ENCODE peak calls at places on chromosomes 4 and X, in seven cellular contexts. I is IMR-90, G is prostate gland, E is stomach, A is spleen, Q is right lobe of liver, D is tibial nerve. Z is an unnamed sample.

GRCh38 chrX:79161655-79162054 is 17.2 kb downstream of the GPR174 start:
- DNase-seq in D (no peak), E (no peak), I (no peak), Q (no peak), G (no peak), A (no peak), Z (no peak)

GRCh38 chr4:12987284-12987683 is 496.9 kb downstream of the RAB28 start:
- DNase-seq in Q (no peak), D (no peak), I (no peak), G (no peak), A (no peak), E (no peak), Z (no peak)

GRCh38 chr4:85905761-85906160 is 430.8 kb downstream of the ARHGAP24 start:
- DNase-seq in Q (no peak), I (no peak), E (no peak), D (no peak), A (no peak), G (no peak), Z (no peak)

GRCh38 chr4:112182604-112183003 is 37.4 kb downstream of the FAM241A start:
- DNase-seq in D (no peak), A (no peak), E (no peak), Q (no peak), I (no peak), G (no peak), Z (no peak)

GRCh38 chr4:81135501-81135900 is 79.5 kb downstream of the PRKG2 start:
- DNase-seq in D (no peak), Q (no peak), G (no peak), I (peak; percentile 57), E (no peak), A (no peak), Z (no peak)

GRCh38 chr4:86848136-86848535 is 1.0 kb downstream of the SLC10A6 start:
- DNase-seq in I (no peak), Q (no peak), G (no peak), E (no peak), A (no peak), D (no peak), Z (no peak)

GRCh38 chrX:48703642-48704481 is 7.3 kb downstream of the SUV39H1 start:
- DNase-seq in I (peak; percentile 23), E (no peak), G (no peak), Q (no peak), D (no peak), A (peak; percentile 38), Z (no peak)

GRCh38 chrX:110286126-110286525 is 31.8 kb downstream of the AMMECR1 start:
- DNase-seq in Q (no peak), A (no peak), E (no peak), D (no peak), I (peak; percentile 89), G (no peak), Z (no peak)

GRCh38 chr4:128287159-128287870 is at the start of gene PGRMC2:
- DNase-seq in D (no peak), A (no peak), E (no peak), G (no peak), Q (no peak), I (peak; percentile 37), Z (no peak)

GRCh38 chrX:103806862-103807474 is 25.1 kb downstream of the RAB9B start:
- DNase-seq in G (no peak), I (no peak), Q (no peak), E (no peak), D (no peak), A (no peak), Z (no peak)

GRCh38 chr4:123397276-123398150 is 918 bp downstream of the SPRY1 start:
- DNase-seq in G (peak; percentile 46), E (peak; percentile 62), Q (peak; percentile 79), D (no peak), A (peak; percentile 88), I (peak; percentile 36), Z (peak; percentile 76)

GRCh38 chr4:141210168-141210567 is 10.5 kb upstream of the ZNF330 start:
- DNase-seq in G (no peak), I (no peak), Q (no peak), E (no peak), D (no peak), A (no peak), Z (no peak)

GRCh38 chrX:128759745-128760144 is 707.5 kb upstream of the ACTRT1 start:
- DNase-seq in D (no peak), E (no peak), Q (no peak), I (no peak), A (no peak), G (no peak), Z (no peak)

GRCh38 chr4:182862166-182862875 is 54.9 kb downstream of the DCTD start:
- DNase-seq in I (no peak), Q (no peak), A (peak; percentile 55), D (no peak), G (no peak), E (peak; percentile 76), Z (peak; percentile 25)

GRCh38 chr4:127875791-127876190 is 4.9 kb upstream of the PLK4 start:
- DNase-seq in G (no peak), I (no peak), D (no peak), Q (no peak), E (no peak), A (no peak), Z (no peak)

GRCh38 chr4:72505314-72505744 is 63.7 kb downstream of the ADAMTS3 start:
- DNase-seq in D (no peak), G (no peak), E (no peak), I (peak; percentile 58), Q (peak; percentile 31), A (peak; percentile 27), Z (peak; percentile 14)

GRCh38 chr4:80072607-80073361 is at the start of gene ANTXR2:
- DNase-seq in Q (peak; percentile 96), D (peak; percentile 85), E (peak; percentile 85), I (peak; percentile 98), G (peak; percentile 83), A (peak; percentile 95), Z (peak; percentile 85)
- TF ChIP-seq POLR2A in Q (peak; percentile 93), D (peak; percentile 68), E (no peak), I (peak; percentile 75), G (peak; percentile 57), A (no peak), Z (peak; percentile 81)

GRCh38 chr4:148061795-148062194 is 329.9 kb downstream of the ARHGAP10 start:
- DNase-seq in A (no peak), I (no peak), G (no peak), E (no peak), Q (no peak), D (no peak), Z (no peak)

GRCh38 chr4:148061139-148061476 is 329.2 kb downstream of the ARHGAP10 start:
- DNase-seq in A (no peak), I (no peak), Q (no peak), E (no peak), G (no peak), D (no peak), Z (no peak)

GRCh38 chr4:148058160-148058859 is 326.4 kb downstream of the ARHGAP10 start:
- DNase-seq in D (no peak), G (no peak), A (no peak), Q (no peak), I (no peak), E (no peak), Z (no peak)

GRCh38 chr4:148060264-148061138 is 328.6 kb downstream of the ARHGAP10 start:
- DNase-seq in D (no peak), Q (no peak), I (no peak), G (no peak), A (no peak), E (no peak), Z (no peak)

DNA sequence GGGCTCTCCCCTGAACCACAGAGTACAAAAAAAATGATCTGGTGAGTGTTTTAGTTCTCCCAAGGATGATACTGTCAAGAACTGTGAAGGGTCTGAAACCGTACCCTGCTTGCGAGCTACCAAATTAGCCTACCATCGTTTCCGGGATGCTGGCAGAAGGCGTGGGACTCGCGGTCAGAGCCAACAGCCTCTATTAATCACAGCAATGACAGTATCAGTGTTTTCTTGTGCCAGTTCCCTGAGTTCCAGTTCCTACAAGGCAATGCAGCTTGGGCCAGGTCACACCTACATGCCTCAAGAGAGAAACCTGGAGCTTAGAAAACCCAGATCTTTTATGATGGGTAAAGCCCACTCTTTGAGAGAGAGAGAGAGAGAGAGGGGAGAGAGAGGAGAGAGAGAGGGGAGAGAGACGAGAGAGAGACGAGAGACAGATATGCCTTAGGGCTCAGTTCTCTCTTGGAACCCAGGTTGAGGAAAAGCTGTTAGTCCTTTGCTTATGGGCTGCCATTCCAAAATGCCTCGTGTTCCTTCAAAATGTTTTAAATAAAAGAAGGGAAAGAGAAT is 327.8 kb downstream of the ARHGAP10 start:
- DNase-seq in I (no peak), D (no peak), E (no peak), A (no peak), Q (no peak), G (no peak), Z (peak; percentile 61)
- H3K4me1 ChIP-seq in I (peaks cover 2% of the 10 kb centered on the region), D (peaks cover 46% of the 10 kb centered on the region), E (peaks cover 66% of the 10 kb centered on the region), A (peaks cover 56% of the 10 kb centered on the region), Q (peaks cover 33% of the 10 kb centered on the region), G (no peaks in the 10 kb centered on the region), Z (peaks cover 12% of the 10 kb centered on the region)

GRCh38 chr4:39516407-39516966 is 10.8 kb downstream of the UGDH start:
- DNase-seq in I (no peak), D (no peak), G (no peak), Q (no peak), A (no peak), E (no peak), Z (no peak)
- H3K27ac ChIP-seq in I (no peak overlapping the region), D (no peak overlapping the region), G (no peak overlapping the region), Q (peak overlapping the region; percentile 79), A (no peak overlapping the region), E (peak overlapping the region; percentile 67), Z (peak overlapping the region; percentile 83)

DNA sequence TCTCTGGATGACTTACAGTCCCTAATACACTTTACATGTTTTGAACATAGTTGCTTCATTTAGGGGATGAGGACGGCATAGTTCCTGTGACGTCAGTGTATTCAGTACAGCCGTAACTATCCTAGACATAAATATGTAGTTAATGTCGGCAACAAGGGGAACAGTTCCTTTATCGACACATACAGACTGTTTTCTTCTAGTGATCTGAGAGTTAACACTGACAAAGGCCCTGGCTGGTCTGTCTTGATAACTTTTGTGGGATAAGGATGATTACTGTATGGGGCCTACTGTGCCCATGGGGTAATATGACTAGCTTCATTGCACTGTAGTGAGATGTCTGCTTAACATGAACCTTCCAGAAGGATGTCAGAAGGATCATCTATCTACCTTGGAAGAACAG is 131.2 kb downstream of the ZNF518B start:
- DNase-seq in I (no peak), A (no peak), G (no peak), Q (no peak), E (no peak), D (no peak), Z (no peak)
- TF ChIP-seq POLR2A in I (no peak), A (no peak), G (no peak), Q (no peak), E (no peak), D (no peak), Z (no peak)

DNA sequence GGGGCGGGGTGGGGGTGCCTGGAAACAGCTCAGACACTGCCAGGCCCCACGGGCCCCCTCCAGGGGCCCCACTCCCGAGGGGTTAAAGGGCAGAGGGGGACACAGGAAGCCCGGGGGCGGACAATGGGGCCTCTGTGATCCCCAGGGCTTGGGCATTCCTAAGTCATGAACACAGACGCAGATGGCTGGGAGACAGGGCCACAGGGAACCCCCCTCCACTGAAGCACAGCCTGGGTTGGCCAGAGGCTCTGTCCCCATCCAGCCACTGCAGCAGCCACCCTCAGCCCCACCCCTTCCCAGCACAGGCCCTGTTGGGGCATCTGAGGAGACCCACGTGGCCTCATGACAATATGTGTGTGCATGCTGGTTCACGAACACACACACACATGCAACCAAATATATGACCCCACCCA is 3.9 kb downstream of the L1CAM start:
- DNase-seq in E (no peak), D (no peak), G (no peak), Q (no peak), A (no peak), I (peak; percentile 13), Z (no peak)
- H3K4me1 ChIP-seq in E (peaks cover 12% of the 10 kb centered on the region), D (peaks cover 13% of the 10 kb centered on the region), G (no peaks in the 10 kb centered on the region), Q (no peaks in the 10 kb centered on the region), A (peaks cover 16% of the 10 kb centered on the region), I (no peaks in the 10 kb centered on the region), Z (peaks cover 5% of the 10 kb centered on the region)